ENCODE peak calls at places on chromosome 19, in nine cellular contexts. D is hepatic stellate cell, C is Daoy, A is OCI-M1, Y is stomach, N is gastrocnemius medialis, U is T follicular helper cell, F is neural progenitor cell, W is iPS DF 6.9. Z is an unnamed sample.

GRCh38 chr19:45161715-45162463 is 1.1 kb upstream of the NKPD1 start:
- DNase-seq in D (peak), C (peak), A (peak), Y (peak), N (no peak), U (no peak), F (peak), W (no peak), Z (no peak)

GRCh38 chr19:40355975-40356680 is 7.6 kb downstream of the PLD3 start:
- DNase-seq in D (no peak), C (no peak), A (no peak), Y (no peak), N (no peak), U (no peak), F (no peak), W (no peak), Z (no peak)

GRCh38 chr19:39264306-39265290 is 3.6 kb upstream of the IFNL2 start:
- DNase-seq in D (no peak), C (peak), A (no peak), Y (no peak), N (no peak), U (no peak), F (peak), W (no peak), Z (no peak)

GRCh38 chr19:9037415-9038062 is 27.3 kb upstream of the MUC16 start:
- DNase-seq in D (no peak), C (no peak), A (peak), Y (no peak), N (no peak), U (no peak), F (no peak), W (no peak), Z (no peak)

GRCh38 chr19:52296773-52297600 is at the start of gene ZNF480:
- DNase-seq in D (peak), C (peak), A (peak), Y (peak), N (peak), U (peak), F (peak), W (no peak), Z (peak)

GRCh38 chr19:31232871-31233270 is 116.4 kb downstream of the TSHZ3 start:
- DNase-seq in D (peak), C (no peak), A (no peak), Y (no peak), N (no peak), U (no peak), F (no peak), W (no peak), Z (no peak)

GRCh38 chr19:54190942-54191670 is at the start of gene TSEN34:
- DNase-seq in D (peak), C (peak), A (peak), Y (peak), N (peak), U (peak), F (peak), W (no peak), Z (no peak)

GRCh38 chr19:49071860-49072547 is 495 bp downstream of the KCNA7 start:
- DNase-seq in D (no peak), C (no peak), A (no peak), Y (no peak), N (no peak), U (no peak), F (peak), W (no peak), Z (no peak)

GRCh38 chr19:5893296-5893903 is 10.2 kb downstream of the NDUFA11 start:
- DNase-seq in D (no peak), C (no peak), A (no peak), Y (no peak), N (no peak), U (no peak), F (no peak), W (no peak), Z (no peak)

GRCh38 chr19:29934257-29934656 is 7.8 kb upstream of the URI1 start:
- DNase-seq in D (no peak), C (no peak), A (no peak), Y (no peak), N (no peak), U (no peak), F (no peak), W (no peak), Z (no peak)

GRCh38 chr19:18357442-18358264 is 17.3 kb downstream of the PGPEP1 start:
- DNase-seq in D (no peak), C (no peak), A (peak), Y (peak), N (no peak), U (no peak), F (no peak), W (no peak), Z (no peak)